ENCODE peak calls at places on chromosomes 3 and 15, in eight cellular contexts. J is kidney epithelial cell, G is IMR-90, Z is cardiac muscle cell, V is cardiac fibroblast, D is epithelial cell of proximal tubule, M is fibroblast of lung, B is WERI-Rb-1. L is an unnamed sample.

GRCh38 chr15:50315814-50316630 is 39.0 kb downstream of the GABPB1 start:
- DNase-seq in J (no peak), G (peak; percentile 68), Z (peak; percentile 72), V (peak; percentile 74), D (no peak), M (peak; percentile 79), B (no peak), L (peak; percentile 42)

GRCh38 chr3:71461749-71462483 is 121.6 kb downstream of the FOXP1 start:
- DNase-seq in J (no peak), G (peak; percentile 50), Z (no peak), V (no peak), D (no peak), M (no peak), B (no peak), L (peak; percentile 8)

GRCh38 chr15:35141743-35142356 is 56.8 kb upstream of the NANOGP8 start:
- DNase-seq in J (peak; percentile 21), G (peak; percentile 96), Z (peak; percentile 95), V (peak; percentile 92), D (peak; percentile 33), M (peak; percentile 98), B (no peak), L (peak; percentile 19)

GRCh38 chr3:172210355-172210754 is 171.0 kb downstream of the FNDC3B start:
- DNase-seq in J (no peak), G (peak; percentile 35), Z (peak; percentile 46), V (peak; percentile 53), D (no peak), M (no peak), B (no peak), L (no peak)

GRCh38 chr3:42013652-42014442 is 51.9 kb upstream of the ULK4 start:
- DNase-seq in J (no peak), G (no peak), Z (no peak), V (peak; percentile 9), D (no peak), M (no peak), B (peak; percentile 26), L (no peak)

GRCh38 chr3:133943639-133944131 is 48.0 kb upstream of the RAB6B start:
- DNase-seq in J (peak; percentile 86), G (peak; percentile 98), Z (peak; percentile 95), V (peak; percentile 91), D (peak; percentile 27), M (peak; percentile 95), B (no peak), L (peak; percentile 97)

GRCh38 chr3:53194218-53195065 is 33.4 kb downstream of the PRKCD start:
- DNase-seq in J (peak; percentile 32), G (peak; percentile 39), Z (peak; percentile 78), V (peak; percentile 76), D (peak; percentile 39), M (peak; percentile 50), B (no peak), L (peak; percentile 24)

GRCh38 chr15:61530769-61531168 is 301.7 kb upstream of the RORA start:
- DNase-seq in J (no peak), G (no peak), Z (peak; percentile 10), V (no peak), D (no peak), M (peak; percentile 26), B (peak; percentile 74), L (no peak)

GRCh38 chr15:53193149-53193548 is 403.0 kb upstream of the ONECUT1 start:
- DNase-seq in J (peak; percentile 0), G (no peak), Z (peak; percentile 6), V (peak; percentile 4), D (peak; percentile 6), M (peak; percentile 1), B (no peak), L (peak; percentile 1)

GRCh38 chr15:25690673-25691543 is 172.2 kb downstream of the ATP10A start:
- DNase-seq in J (peak; percentile 72), G (peak; percentile 86), Z (peak; percentile 54), V (peak; percentile 53), D (no peak), M (peak; percentile 55), B (no peak), L (peak; percentile 58)

GRCh38 chr15:81308260-81308659 is 15.7 kb downstream of the STARD5 start:
- DNase-seq in J (no peak), G (no peak), Z (no peak), V (no peak), D (no peak), M (no peak), B (no peak), L (no peak)

GRCh38 chr15:90099868-90100854 is 2.1 kb downstream of the IDH2 start:
- DNase-seq in J (no peak), G (peak; percentile 53), Z (peak; percentile 57), V (peak; percentile 69), D (no peak), M (no peak), B (no peak), L (peak; percentile 39)

GRCh38 chr3:29381595-29381994 is 100.7 kb downstream of the RBMS3 start:
- DNase-seq in J (no peak), G (peak; percentile 51), Z (no peak), V (peak; percentile 30), D (no peak), M (no peak), B (no peak), L (no peak)

GRCh38 chr15:44712108-44713005 is 1.0 kb downstream of the B2M start:
- DNase-seq in J (peak; percentile 29), G (peak; percentile 87), Z (peak; percentile 92), V (peak; percentile 92), D (no peak), M (peak; percentile 93), B (no peak), L (peak; percentile 75)

GRCh38 chr3:182692685-182693084 is 100.6 kb upstream of the ATP11B start:
- DNase-seq in J (no peak), G (no peak), Z (no peak), V (no peak), D (no peak), M (no peak), B (no peak), L (no peak)

GRCh38 chr15:51077565-51078153 is 17.0 kb downstream of the TNFAIP8L3 start:
- DNase-seq in J (no peak), G (no peak), Z (peak; percentile 86), V (peak; percentile 68), D (no peak), M (peak; percentile 73), B (no peak), L (no peak)

GRCh38 chr15:91751611-91752010 is 101.9 kb upstream of the SLCO3A1 start:
- DNase-seq in J (no peak), G (no peak), Z (no peak), V (no peak), D (no peak), M (no peak), B (no peak), L (no peak)

GRCh38 chr3:72036899-72037298 is 252.0 kb upstream of the PROK2 start:
- DNase-seq in J (no peak), G (peak; percentile 3), Z (peak; percentile 87), V (peak; percentile 88), D (no peak), M (peak; percentile 66), B (no peak), L (no peak)

GRCh38 chr3:110710605-110711004 is 361.0 kb upstream of the NECTIN3 start:
- DNase-seq in J (no peak), G (no peak), Z (no peak), V (no peak), D (no peak), M (no peak), B (no peak), L (no peak)
- TF ChIP-seq CTCF in J (no peak), G (no peak), Z (no peak), V (no peak), D (no peak), M (no peak), B (no peak), L (no peak)

GRCh38 chr3:149579161-149579560 is 78.7 kb downstream of the WWTR1 start:
- DNase-seq in J (no peak), G (no peak), Z (no peak), V (no peak), D (no peak), M (no peak), B (no peak), L (no peak)
- H3K4me3 ChIP-seq in J (no peak overlapping the region), G (no peak overlapping the region), Z (no peak overlapping the region), V (no peak overlapping the region), D (no peak overlapping the region), M (no peak overlapping the region), B (no peak overlapping the region), L (no peak overlapping the region)

GRCh38 chr3:184772667-184773272 is 39.2 kb upstream of the VPS8 start:
- DNase-seq in J (no peak), G (no peak), Z (no peak), V (no peak), D (no peak), M (no peak), B (no peak), L (no peak)

GRCh38 chr3:184777566-184778356 is 34.2 kb upstream of the VPS8 start:
- DNase-seq in J (peak; percentile 81), G (peak; percentile 97), Z (peak; percentile 97), V (peak; percentile 98), D (peak; percentile 63), M (peak; percentile 97), B (peak; percentile 93), L (peak; percentile 95)

GRCh38 chr3:184776916-184777315 is 35.0 kb upstream of the VPS8 start:
- DNase-seq in J (no peak), G (no peak), Z (no peak), V (no peak), D (no peak), M (no peak), B (no peak), L (no peak)

GRCh38 chr3:184773341-184774186 is 38.4 kb upstream of the VPS8 start:
- DNase-seq in J (no peak), G (no peak), Z (peak; percentile 26), V (no peak), D (no peak), M (peak; percentile 77), B (no peak), L (no peak)

DNA sequence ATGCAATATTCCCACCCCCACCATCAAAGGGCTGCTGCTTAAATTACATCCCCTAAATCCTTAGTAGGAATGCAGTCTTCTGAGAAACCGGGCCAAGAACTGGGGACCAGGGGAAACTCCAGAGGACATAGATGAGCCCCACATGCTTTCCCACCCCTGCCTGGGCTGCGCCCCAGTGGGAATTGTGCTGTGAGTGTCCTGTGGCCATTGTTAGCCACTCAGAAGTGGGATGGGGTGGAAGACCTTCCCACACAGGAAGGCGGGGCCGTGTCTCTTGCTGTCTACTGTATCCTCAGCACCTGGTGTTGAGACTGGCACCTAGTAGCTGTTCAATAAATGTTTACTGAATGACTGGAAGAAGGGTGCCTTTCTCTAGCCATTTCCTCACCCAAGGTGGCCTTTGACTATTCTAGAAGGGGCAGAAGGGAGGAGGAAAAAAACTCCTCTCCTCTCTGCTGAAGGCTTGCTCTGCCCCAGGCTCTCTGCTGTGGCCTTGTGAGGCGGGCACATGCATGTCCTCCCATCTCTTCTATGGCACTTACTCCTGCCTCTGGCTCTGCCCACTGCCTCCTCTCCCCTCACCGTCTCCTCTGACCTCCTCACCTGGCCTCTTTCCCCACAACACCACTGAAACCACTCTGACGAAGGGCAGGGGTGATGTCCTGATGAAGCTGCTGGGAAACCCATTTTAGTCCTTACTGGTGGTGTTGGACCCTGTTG is 36.8 kb upstream of the VPS8 start:
- DNase-seq in J (no peak), G (no peak), Z (no peak), V (no peak), D (no peak), M (no peak), B (no peak), L (no peak)
- TF ChIP-seq CTCF in J (no peak), G (no peak), Z (no peak), V (no peak), D (no peak), M (no peak), B (no peak), L (no peak)

DNA sequence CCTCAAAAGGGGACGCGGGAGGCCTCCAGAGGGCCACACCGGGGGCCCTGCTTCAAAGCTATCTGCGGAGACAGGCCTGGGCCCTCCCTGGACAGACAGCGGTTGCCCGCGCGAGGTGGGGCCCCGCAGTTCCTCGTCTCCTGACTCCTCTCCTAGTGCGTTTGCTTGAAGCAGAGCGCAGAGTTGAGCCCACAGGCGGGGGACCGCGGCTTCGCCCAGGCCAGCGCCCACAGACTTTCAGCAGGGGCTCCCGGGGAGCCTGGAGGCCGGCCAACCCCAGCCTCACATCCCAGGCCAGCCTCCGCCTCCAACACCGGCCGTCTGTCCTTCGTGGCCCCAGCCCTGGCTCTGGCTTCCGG is 540 bp upstream of the ADAMTS7 start:
- DNase-seq in J (no peak), G (no peak), Z (peak; percentile 40), V (no peak), D (no peak), M (no peak), B (no peak), L (no peak)
- H3K4me3 ChIP-seq in J (peak overlapping the region; percentile 30), G (peak overlapping the region; percentile 41), Z (peak overlapping the region; percentile 54), V (peak overlapping the region; percentile 43), D (peak overlapping the region; percentile 49), M (peak overlapping the region; percentile 26), B (peak overlapping the region; percentile 30), L (peak overlapping the region; percentile 55)